ENCODE peak calls at places on chromosome 15, in four cellular contexts. B, S, W and K are unnamed samples.

GRCh38 chr15:38564557-38565286 is at the start of gene RASGRP1:
- DNase-seq in B (no peak), W (peak; percentile 89), S (peak; percentile 48), K (peak; percentile 57)

GRCh38 chr15:56245871-56246814 is 2.5 kb upstream of the RFX7 start:
- DNase-seq in W (peak; percentile 93), S (peak; percentile 87), B (peak; percentile 90), K (peak; percentile 90)

GRCh38 chr15:82875411-82876003 is 66.1 kb downstream of the WHAMM start:
- DNase-seq in S (peak; percentile 67), W (no peak), B (peak; percentile 82), K (no peak)

GRCh38 chr15:35540885-35541284 is 5.1 kb downstream of the DPH6 start:
- DNase-seq in B (peak; percentile 41), S (peak; percentile 48), W (no peak), K (no peak)

GRCh38 chr15:65584241-65584640 is 26.7 kb downstream of the INTS14 start:
- DNase-seq in S (no peak), B (no peak), W (no peak), K (no peak)

GRCh38 chr15:81268881-81269601 is 54.9 kb downstream of the STARD5 start:
- DNase-seq in B (no peak), W (peak; percentile 57), S (no peak), K (no peak)

GRCh38 chr15:70473623-70474366 is 289.6 kb downstream of the UACA start:
- DNase-seq in B (no peak), S (no peak), W (no peak), K (no peak)

GRCh38 chr15:76391847-76392246 is 55.3 kb downstream of the ISL2 start:
- DNase-seq in B (peak; percentile 29), W (no peak), S (no peak), K (no peak)

GRCh38 chr15:23570466-23570865 is 5.0 kb downstream of the MKRN3 start:
- DNase-seq in B (no peak), W (no peak), S (no peak), K (no peak)

GRCh38 chr15:94671845-94672524 is 440.6 kb downstream of the MCTP2 start:
- DNase-seq in W (peak; percentile 68), S (peak; percentile 18), B (no peak), K (peak; percentile 92)